ENCODE peak calls at places on chromosomes 7 and 10, in nine cellular contexts. L, U, K, J, V, X, P, N and O are unnamed samples.

GRCh38 chr7:153518201-153518984 is 533.8 kb upstream of the DPP6 start:
- DNase-seq in L (no peak), U (no peak), K (no peak), J (no peak), V (no peak), X (no peak), P (peak; percentile 6), N (no peak), O (no peak)

GRCh38 chr10:77620731-77621130 is 16.9 kb downstream of the KCNMA1 start:
- DNase-seq in L (no peak), U (no peak), K (no peak), J (no peak), V (no peak), X (no peak), P (no peak), N (no peak), O (no peak)

GRCh38 chr7:138929969-138930368 is 51.2 kb downstream of the KIAA1549 start:
- DNase-seq in L (no peak), U (no peak), K (no peak), J (no peak), V (no peak), X (no peak), P (no peak), N (no peak), O (no peak)

GRCh38 chr10:70920519-70920918 is 32.2 kb upstream of the PCBD1 start:
- DNase-seq in L (no peak), U (peak; percentile 28), K (no peak), J (no peak), V (no peak), X (no peak), P (peak; percentile 74), N (no peak), O (no peak)

GRCh38 chr10:13483951-13484350 is 44.9 kb downstream of the BEND7 start:
- DNase-seq in L (no peak), U (no peak), K (no peak), J (no peak), V (no peak), X (no peak), P (peak; percentile 34), N (peak; percentile 62), O (no peak)

GRCh38 chr10:28532223-28532508 is 752 bp upstream of the WAC start:
- DNase-seq in L (no peak), U (no peak), K (no peak), J (no peak), V (peak; percentile 21), X (no peak), P (peak; percentile 55), N (no peak), O (no peak)

GRCh38 chr10:125817318-125817946 is 5.6 kb downstream of the UROS start:
- DNase-seq in L (no peak), U (no peak), K (no peak), J (no peak), V (no peak), X (no peak), P (no peak), N (no peak), O (no peak)

GRCh38 chr10:33237736-33238624 is 96.5 kb downstream of the NRP1 start:
- DNase-seq in L (peak; percentile 81), U (no peak), K (peak; percentile 69), J (no peak), V (peak; percentile 90), X (no peak), P (peak; percentile 97), N (no peak), O (no peak)

GRCh38 chr10:48595533-48595932 is 9.3 kb downstream of the ARHGAP22 start:
- DNase-seq in L (no peak), U (no peak), K (no peak), J (no peak), V (no peak), X (no peak), P (no peak), N (no peak), O (no peak)

DNA sequence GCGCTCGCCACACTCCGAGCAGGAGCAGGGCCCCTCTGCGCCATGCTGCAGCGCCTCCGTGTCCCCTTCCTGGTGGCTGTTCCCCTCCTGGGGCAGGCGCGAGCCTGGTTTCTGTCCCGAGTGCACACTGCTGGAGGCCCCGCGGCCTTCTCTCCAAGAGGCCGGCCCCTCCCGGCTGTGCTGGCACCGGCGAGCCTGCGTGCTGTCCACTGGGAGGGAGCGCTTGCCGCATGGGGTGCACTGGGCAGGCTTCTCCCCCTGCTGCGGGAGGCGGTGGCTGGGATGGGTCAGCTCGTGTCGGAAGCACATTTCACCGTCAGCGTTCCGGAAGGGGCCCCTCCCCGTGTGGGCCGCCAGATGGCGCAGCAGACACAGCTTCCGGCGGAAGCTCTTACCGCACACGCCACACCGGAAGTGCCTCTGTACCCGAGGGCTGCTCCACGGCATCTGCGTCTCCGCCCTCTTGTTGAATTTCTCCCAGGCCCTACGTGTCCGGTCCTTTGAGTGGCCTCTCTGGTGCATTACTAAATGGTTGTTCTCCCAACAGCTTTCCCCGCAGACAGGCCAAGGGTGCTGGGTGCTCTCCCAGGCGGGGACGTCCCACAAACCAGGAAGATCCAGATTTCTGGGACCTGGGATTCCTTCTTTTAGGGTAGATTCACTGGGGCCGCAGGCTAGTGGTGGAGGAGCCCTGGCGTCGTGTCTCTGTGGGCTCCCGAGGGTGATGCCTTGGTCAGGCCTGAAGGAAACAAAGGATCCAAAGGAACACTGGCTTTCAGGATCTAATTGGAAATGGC is 18.7 kb downstream of the ZNF786 start:
- DNase-seq in L (no peak), U (peak; percentile 69), K (no peak), J (peak; percentile 25), V (peak; percentile 31), X (peak; percentile 62), P (peak; percentile 15), N (peak; percentile 95), O (no peak)
- TF ChIP-seq CTCF in L (peak; percentile 5), U (no peak), K (peak; percentile 26), J (no peak), V (peak; percentile 41), X (peak; percentile 57), P (peak; percentile 33), N (peak; percentile 66), O (no peak)

DNA sequence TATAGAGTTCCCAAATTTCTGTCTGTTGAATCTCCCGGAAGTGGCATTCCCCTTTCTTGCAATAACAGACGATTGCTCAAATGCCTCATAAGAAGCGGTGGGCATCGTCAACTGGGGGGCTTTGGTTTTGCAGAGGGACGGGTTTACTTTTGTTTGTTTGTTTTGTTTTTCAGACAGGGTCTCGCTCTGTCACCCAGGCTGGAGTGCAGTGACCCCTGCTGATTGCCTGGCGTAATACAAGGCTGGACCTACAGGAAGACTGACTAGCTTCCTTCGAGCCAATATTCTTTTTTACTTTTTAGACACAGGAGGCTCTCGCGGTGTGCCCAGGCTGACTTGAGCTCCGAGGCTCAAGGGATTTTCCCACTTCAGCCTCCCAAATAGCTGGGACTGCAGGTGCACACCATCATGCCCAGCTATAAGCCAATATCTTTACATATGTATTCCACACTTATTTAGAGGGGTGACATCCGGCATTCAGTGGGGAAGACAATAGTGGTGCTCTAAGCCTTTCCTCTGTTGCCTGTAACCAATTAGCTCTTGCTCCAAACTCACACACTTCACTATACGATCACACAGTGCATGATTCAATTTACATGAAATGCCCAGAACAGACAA is 58.1 kb downstream of the FHIP2A start:
- DNase-seq in L (peak; percentile 46), U (no peak), K (no peak), J (peak; percentile 12), V (peak; percentile 46), X (peak; percentile 53), P (peak; percentile 20), N (peak; percentile 75), O (peak; percentile 55)
- TF ChIP-seq CTCF in L (peak; percentile 76), U (peak; percentile 43), K (peak; percentile 77), J (peak; percentile 57), V (peak; percentile 77), X (peak; percentile 56), P (peak; percentile 54), N (peak; percentile 81), O (peak; percentile 77)

DNA sequence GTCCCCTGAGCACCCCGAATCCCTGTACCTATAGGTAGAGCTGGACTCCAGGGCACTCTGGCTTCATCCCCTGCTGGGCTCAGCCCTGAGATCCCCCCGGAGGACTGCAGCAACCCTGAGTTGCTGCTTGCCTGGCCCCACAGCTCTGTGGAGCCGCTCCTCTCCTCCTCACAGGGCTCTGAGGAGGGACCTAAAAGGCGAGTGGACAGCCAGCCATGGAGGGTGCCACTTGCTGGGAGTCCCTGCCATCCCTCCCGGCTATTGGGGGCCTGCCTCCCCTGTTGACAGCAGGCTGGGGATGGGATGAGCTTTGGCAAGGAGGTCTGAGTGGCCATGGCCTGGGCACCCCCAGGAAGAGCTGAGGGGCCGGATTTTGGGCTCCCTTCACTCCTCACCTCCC is 28.0 kb upstream of the RASGEF1A start:
- DNase-seq in L (no peak), U (no peak), K (no peak), J (no peak), V (no peak), X (no peak), P (no peak), N (no peak), O (no peak)
- TF ChIP-seq CTCF in L (no peak), U (no peak), K (no peak), J (no peak), V (no peak), X (no peak), P (no peak), N (no peak), O (no peak)

GRCh38 chr10:101012525-101013364 is 13.1 kb downstream of the LZTS2 start:
- DNase-seq in L (peak; percentile 92), U (peak; percentile 92), K (no peak), J (peak; percentile 70), V (peak; percentile 97), X (peak; percentile 83), P (peak; percentile 88), N (peak; percentile 84), O (peak; percentile 84)

GRCh38 chr10:101014230-101014884 is 14.7 kb downstream of the LZTS2 start:
- DNase-seq in L (peak; percentile 73), U (peak; percentile 92), K (no peak), J (peak; percentile 74), V (peak; percentile 82), X (peak; percentile 90), P (peak; percentile 72), N (peak; percentile 65), O (peak; percentile 85)

GRCh38 chr10:101013365-101013825 is 13.8 kb downstream of the LZTS2 start:
- DNase-seq in L (no peak), U (peak; percentile 38), K (no peak), J (no peak), V (no peak), X (no peak), P (peak; percentile 67), N (no peak), O (no peak)

GRCh38 chr10:101010329-101010728 is 10.7 kb downstream of the LZTS2 start:
- DNase-seq in L (no peak), U (peak; percentile 56), K (no peak), J (no peak), V (no peak), X (no peak), P (no peak), N (no peak), O (no peak)

DNA sequence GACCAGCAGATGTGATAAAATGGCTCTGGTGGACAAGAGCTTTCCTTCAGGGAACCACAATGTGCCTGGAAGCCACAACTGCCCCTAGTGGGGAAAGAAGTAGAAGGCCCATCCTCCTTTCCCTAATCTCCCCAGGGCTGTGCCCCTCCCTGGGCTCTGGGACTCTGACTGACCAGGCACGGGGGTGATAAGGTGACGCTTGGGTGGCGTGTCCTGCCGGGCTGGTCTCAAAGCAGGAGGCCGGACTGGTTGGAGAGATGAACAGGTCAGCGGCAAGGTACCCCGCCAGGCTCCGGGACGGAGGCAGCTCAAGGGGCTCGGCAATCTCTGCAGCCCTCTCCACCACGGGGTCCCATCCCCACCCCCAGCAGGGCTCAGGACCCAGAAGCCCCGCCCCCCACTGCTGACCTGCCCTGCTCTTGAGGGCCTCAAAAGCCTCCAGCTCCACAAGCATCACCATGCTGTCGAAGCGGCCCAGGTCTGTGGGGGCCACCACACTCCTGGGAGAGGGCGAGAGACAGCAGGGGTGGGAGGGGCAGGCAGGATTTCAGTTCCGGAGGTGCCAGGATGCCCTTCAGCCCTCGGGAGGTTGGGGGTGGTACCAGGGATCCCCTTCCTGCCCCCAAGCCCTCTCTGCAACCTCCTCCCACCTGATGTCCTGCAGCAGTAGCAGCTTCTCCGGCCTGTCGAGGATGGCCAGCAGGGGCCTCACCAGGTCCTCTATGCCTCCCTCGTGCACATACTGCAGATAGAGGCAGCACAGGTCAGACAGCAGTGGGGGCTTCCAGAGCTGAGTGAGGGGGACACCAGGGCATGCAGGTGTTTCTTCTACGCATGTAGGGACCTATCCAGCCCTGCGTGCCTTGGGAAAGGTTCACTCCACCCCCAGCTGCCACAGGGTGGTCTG is 12.2 kb downstream of the LZTS2 start:
- DNase-seq in L (peak; percentile 34), U (peak; percentile 33), K (no peak), J (no peak), V (peak; percentile 55), X (no peak), P (no peak), N (no peak), O (no peak)
- TF ChIP-seq CTCF in L (peak; percentile 41), U (no peak), K (peak; percentile 75), J (no peak), V (peak; percentile 27), X (peak; percentile 40), P (peak; percentile 34), N (no peak), O (no peak)